ENCODE peak calls at places on chromosomes 3 and 15, in nine cellular contexts. Y, N, L, T, O, R, I, B and G are unnamed samples.

GRCh38 chr3:112847692-112848091 is 1.0 kb upstream of the CD200R1L start:
- DNase-seq in Y (no peak), N (no peak), L (no peak), T (peak; percentile 54), O (no peak), R (no peak), I (no peak), B (no peak), G (no peak)

GRCh38 chr3:132997404-132997803 is 40.8 kb upstream of the TMEM108 start:
- DNase-seq in Y (no peak), N (no peak), L (no peak), T (no peak), O (no peak), R (no peak), I (no peak), B (no peak), G (no peak)

GRCh38 chr3:76107935-76108570 is 322.7 kb upstream of the ZNF717 start:
- DNase-seq in Y (no peak), N (no peak), L (no peak), T (peak; percentile 34), O (peak; percentile 36), R (peak; percentile 5), I (peak; percentile 28), B (no peak), G (peak; percentile 25)

GRCh38 chr3:16319723-16320122 is 54.7 kb downstream of the OXNAD1 start:
- DNase-seq in Y (no peak), N (no peak), L (no peak), T (no peak), O (no peak), R (no peak), I (no peak), B (no peak), G (no peak)

GRCh38 chr3:13647314-13648059 is 98.6 kb downstream of the FBLN2 start:
- DNase-seq in Y (no peak), N (no peak), L (no peak), T (no peak), O (no peak), R (no peak), I (no peak), B (no peak), G (peak; percentile 83)

GRCh38 chr3:64932666-64933342 is 245.0 kb upstream of the ADAMTS9 start:
- DNase-seq in Y (no peak), N (no peak), L (no peak), T (no peak), O (no peak), R (peak; percentile 2), I (no peak), B (no peak), G (no peak)

GRCh38 chr15:74179983-74180688 is 6.6 kb downstream of the ISLR start:
- DNase-seq in Y (no peak), N (no peak), L (no peak), T (no peak), O (no peak), R (no peak), I (no peak), B (no peak), G (peak; percentile 86)

GRCh38 chr15:100468265-100468664 is 60.5 kb downstream of the CERS3 start:
- DNase-seq in Y (no peak), N (no peak), L (no peak), T (no peak), O (no peak), R (no peak), I (no peak), B (no peak), G (peak; percentile 20)

GRCh38 chr15:40046721-40047412 is 7.9 kb upstream of the SRP14 start:
- DNase-seq in Y (no peak), N (no peak), L (no peak), T (peak; percentile 74), O (no peak), R (peak; percentile 68), I (no peak), B (no peak), G (peak; percentile 77)

GRCh38 chr15:36966704-36967103 is 133.6 kb downstream of the MEIS2 start:
- DNase-seq in Y (no peak), N (no peak), L (no peak), T (no peak), O (no peak), R (no peak), I (no peak), B (no peak), G (no peak)